ENCODE peak calls at places on chromosomes 4 and X, in four cellular contexts. W is fibroblast of the aortic adventitia, Q is tibial nerve, I is HFF-Myc. N is an unnamed sample.

GRCh38 chr4:89838005-89838404 is 1.0 kb upstream of the SNCA start:
- DNase-seq in Q (no peak), I (no peak), W (no peak), N (peak)

GRCh38 chrX:37405954-37406353 is 56.8 kb downstream of the PRRG1 start:
- DNase-seq in Q (no peak), I (no peak), W (peak), N (no peak)

GRCh38 chr4:177005801-177006230 is 213.1 kb upstream of the VEGFC start:
- DNase-seq in I (peak), Q (no peak), W (peak), N (peak)

GRCh38 chrX:13511557-13512330 is 57.7 kb upstream of the EGFL6 start:
- DNase-seq in I (no peak), Q (no peak), W (peak), N (no peak)

GRCh38 chr4:175443547-175443946 is 368.5 kb downstream of the GPM6A start:
- DNase-seq in W (peak), I (no peak), Q (no peak), N (no peak)

GRCh38 chr4:123841431-123842121 is 445.0 kb downstream of the SPRY1 start:
- DNase-seq in Q (no peak), W (no peak), I (no peak), N (no peak)

GRCh38 chr4:22237846-22238513 is 277.9 kb downstream of the ADGRA3 start:
- DNase-seq in W (no peak), I (no peak), Q (no peak), N (no peak)

GRCh38 chrX:57651169-57651919 is 28.7 kb downstream of the NLRP2B start:
- DNase-seq in W (no peak), Q (no peak), I (no peak), N (no peak)

GRCh38 chr4:38948551-38948950 is 80.9 kb downstream of the FAM114A1 start:
- DNase-seq in I (peak), W (peak), Q (peak), N (peak)

GRCh38 chr4:57077550-57078311 is 32.5 kb downstream of the IGFBP7 start:
- DNase-seq in Q (no peak), W (peak), I (no peak), N (no peak)

GRCh38 chrX:82081027-82081426 is 879.1 kb downstream of the SH3BGRL start:
- DNase-seq in W (no peak), Q (no peak), I (no peak), N (no peak)

GRCh38 chrX:49106930-49107329 is 16.6 kb downstream of the GPKOW start:
- DNase-seq in Q (no peak), W (peak), I (no peak), N (peak)

GRCh38 chr4:73606465-73606974 is 13.7 kb downstream of the RASSF6 start:
- DNase-seq in I (no peak), W (no peak), Q (no peak), N (no peak)

GRCh38 chrX:49291615-49292337 is 11.7 kb upstream of the GAGE10 start:
- DNase-seq in Q (peak), I (peak), W (peak), N (no peak)

GRCh38 chrX:106959897-106960296 is 39.7 kb downstream of the CLDN2 start:
- DNase-seq in W (peak), I (no peak), Q (no peak), N (peak)

GRCh38 chr4:89334311-89334710 is 26.7 kb upstream of the GPRIN3 start:
- DNase-seq in I (no peak), Q (no peak), W (no peak), N (no peak)

GRCh38 chrX:68832516-68833447 is 4.0 kb downstream of the EFNB1 start:
- DNase-seq in I (no peak), Q (no peak), W (no peak), N (no peak)
- H3K4me3 ChIP-seq in I (peak), Q (peak), W (peak), N (peak)

DNA sequence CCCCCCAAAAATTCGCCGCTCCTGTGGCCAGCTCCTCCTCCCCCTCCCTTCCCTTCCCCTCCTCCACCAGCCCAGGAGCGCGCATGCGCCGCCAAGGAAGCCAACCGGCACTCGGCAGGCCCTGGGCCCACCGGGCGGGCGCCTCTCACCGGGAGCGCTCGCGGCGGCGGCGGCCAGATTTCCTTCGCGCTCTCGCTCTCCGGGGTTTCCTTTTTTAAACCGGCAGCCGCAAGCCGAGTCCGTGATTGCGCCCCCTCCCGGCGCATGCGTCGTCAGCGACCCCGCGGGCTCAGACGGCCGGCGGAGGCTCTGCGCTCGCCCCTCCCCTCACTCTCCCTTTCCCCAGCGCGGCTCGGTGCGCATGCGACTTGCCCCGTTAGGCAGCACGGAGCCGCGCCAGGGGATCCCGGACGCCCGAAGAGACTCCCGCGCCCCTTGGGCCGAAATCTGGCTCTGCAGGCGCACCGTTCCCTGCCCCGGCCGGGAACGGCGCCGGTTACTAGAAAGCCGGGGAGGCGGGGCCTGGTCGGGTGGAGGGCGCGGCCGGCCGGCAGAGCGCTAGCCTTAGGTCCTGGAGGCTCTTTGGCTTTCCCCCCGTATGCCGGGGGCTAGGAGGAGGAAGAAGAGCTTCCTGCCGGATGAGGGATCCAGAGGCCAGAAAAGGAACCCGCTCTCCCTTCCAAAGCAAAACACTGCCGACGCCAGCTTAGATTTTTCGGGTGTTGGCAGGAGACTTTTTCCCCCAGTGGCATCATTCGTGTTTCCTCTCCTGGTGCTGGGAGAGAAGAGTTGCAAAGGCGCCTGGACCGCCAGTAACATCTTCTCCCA is at the start of gene CLOCK:
- DNase-seq in W (peak), I (peak), Q (peak), N (peak)
- TF ChIP-seq CTCF in W (peak), I (peak), Q (peak), N (peak)

DNA sequence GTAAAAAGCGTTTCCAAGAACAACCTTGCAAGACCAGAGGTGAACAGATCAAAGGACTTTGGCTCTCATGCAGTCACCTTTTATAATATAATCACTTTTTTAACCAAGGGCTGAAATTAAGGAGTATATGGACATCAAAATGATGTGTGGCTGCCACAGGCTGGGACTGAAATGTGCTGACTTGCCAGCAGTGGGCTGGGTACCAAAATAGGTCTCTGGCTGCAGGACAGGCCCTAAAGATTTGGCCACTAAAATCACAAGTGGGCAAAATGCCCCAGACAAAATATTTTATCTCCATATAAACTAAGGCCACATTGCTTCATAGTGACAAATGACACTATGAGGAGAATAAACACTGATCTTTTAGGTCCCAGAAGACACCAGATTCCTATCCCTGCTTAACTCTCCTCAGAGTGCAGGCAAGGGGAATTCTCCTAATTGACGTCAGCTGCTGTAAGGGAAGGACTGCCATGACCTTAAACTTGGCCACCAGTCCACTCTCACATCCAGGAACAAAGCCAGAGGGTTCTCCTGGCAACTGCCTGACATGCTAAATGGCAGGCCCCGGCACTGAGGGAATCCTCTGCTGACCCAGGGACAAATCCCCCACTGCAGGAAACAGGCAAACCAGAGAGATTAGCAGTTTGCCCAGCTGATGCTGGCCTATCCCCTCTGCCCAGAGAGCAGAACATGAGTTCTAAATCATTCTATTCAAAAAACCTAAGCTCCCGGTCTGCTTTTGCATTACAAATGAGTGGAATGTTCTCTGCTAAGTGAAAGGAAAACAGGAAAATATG is 155.8 kb downstream of the PPP3CA start:
- DNase-seq in Q (peak), W (peak), I (peak), N (peak)
- H3K4me3 ChIP-seq in Q (peak), W (no peak), I (no peak), N (no peak)

GRCh38 chr4:19888587-19888986 is 363.1 kb upstream of the SLIT2 start:
- DNase-seq in Q (no peak), I (no peak), W (no peak), N (no peak)
- TF ChIP-seq CTCF in Q (no peak), I (peak), W (no peak), N (no peak)

GRCh38 chr4:14167876-14168510 is 540.5 kb upstream of the BOD1L1 start:
- DNase-seq in I (no peak), W (peak), Q (no peak), N (peak)
- H3K4me3 ChIP-seq in I (no peak), W (no peak), Q (no peak), N (no peak)

DNA sequence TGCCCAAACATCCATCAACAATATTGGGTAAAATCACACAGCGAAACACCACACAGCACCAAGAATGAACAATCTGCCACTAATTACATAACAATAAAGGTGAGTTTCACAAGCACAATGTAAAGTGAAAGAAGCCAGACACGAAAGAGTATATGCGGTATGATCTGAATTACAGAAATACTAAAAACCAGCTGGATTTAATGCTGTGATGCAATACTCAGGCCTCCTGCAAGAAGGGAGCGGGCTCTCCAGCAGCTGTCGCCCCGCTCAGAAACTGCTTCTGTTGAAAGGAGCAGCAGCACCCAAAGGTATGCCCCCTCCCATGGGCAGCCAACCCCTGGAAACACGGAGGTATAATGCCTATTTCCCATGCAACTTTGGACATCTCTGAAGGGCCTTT is 77.0 kb downstream of the PAPSS1 start:
- DNase-seq in I (no peak), Q (no peak), W (no peak), N (peak)
- TF ChIP-seq CTCF in I (no peak), Q (no peak), W (no peak), N (no peak)

DNA sequence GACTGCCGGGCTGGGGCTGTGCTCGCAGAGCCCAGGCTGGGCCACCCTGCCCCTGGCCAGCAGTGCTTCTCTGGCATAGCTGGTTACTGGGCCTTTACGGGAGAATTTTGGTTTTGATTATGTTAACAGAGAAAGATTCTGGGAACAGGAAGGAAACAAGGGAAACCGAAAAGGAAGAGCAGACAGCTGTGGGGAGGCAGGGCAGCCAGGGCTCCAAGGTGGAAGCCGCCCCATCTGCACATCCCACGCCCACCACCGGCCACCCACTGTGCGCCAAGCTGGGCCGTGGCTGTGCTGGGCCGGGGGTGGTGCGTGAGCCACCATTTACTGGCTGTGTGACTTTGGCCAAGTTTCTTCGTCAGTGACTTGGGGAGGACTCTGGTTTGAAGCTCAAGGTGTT is 20.1 kb downstream of the SH3BP2 start:
- DNase-seq in I (no peak), Q (no peak), W (no peak), N (peak)
- H3K4me3 ChIP-seq in I (peak), Q (peak), W (peak), N (peak)

DNA sequence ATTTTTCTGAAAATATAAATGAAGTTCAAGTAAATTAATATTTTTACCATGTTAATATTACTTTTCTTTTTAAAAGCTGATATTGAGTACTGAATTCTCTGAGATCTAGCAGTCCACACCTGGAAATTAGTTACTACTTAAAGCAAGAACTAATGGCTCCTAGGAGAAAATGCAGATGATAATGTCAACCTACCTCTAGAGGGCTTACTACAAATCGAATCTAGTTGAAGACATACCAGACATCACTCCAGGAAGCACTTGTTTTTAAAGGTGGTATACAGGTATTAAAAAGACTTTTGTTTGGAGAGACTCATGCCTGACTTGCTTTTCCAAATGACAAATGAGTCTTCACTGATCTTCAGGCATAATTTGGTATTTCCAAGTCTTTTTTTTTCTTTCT is 516.4 kb upstream of the BOD1L1 start:
- DNase-seq in I (no peak), W (no peak), Q (no peak), N (no peak)
- TF ChIP-seq CTCF in I (no peak), W (no peak), Q (no peak), N (no peak)

GRCh38 chr4:86032476-86033022 is 327.3 kb downstream of the MAPK10 start:
- DNase-seq in Q (no peak), I (no peak), W (peak), N (peak)
- H3K4me3 ChIP-seq in Q (no peak), I (no peak), W (no peak), N (no peak)

N was measured in foreskin fibroblast.